ENCODE peak calls at places on chromosomes 3 and 15, in five cellular contexts. One of them, this sample, is unnamed.

GRCh38 chr3:140850210-140850955 is 91.3 kb upstream of the SLC25A36 start:
- DNase-seq in OCI-LY7: peak; percentile 30
- DNase-seq in adrenal gland: no peak
- DNase-seq in T-helper 17 cell: no peak
- DNase-seq in PC-9: no peak
- DNase-seq in this sample: no peak

GRCh38 chr3:124429129-124429815 is 301.0 kb upstream of the UMPS start:
- DNase-seq in T-helper 17 cell: no peak
- DNase-seq in OCI-LY7: no peak
- DNase-seq in PC-9: no peak
- DNase-seq in adrenal gland: no peak
- DNase-seq in this sample: no peak

GRCh38 chr15:68502398-68502901 is 70.5 kb upstream of the ITGA11 start:
- DNase-seq in OCI-LY7: no peak
- DNase-seq in T-helper 17 cell: no peak
- DNase-seq in PC-9: no peak
- DNase-seq in adrenal gland: no peak
- DNase-seq in this sample: no peak

GRCh38 chr3:127714866-127715265 is 42.1 kb downstream of the ABTB1 start:
- DNase-seq in T-helper 17 cell: no peak
- DNase-seq in PC-9: no peak
- DNase-seq in adrenal gland: no peak
- DNase-seq in OCI-LY7: no peak
- DNase-seq in this sample: no peak

GRCh38 chr3:143847787-143848631 is at the start of gene SLC9A9:
- DNase-seq in T-helper 17 cell: peak; percentile 19
- DNase-seq in OCI-LY7: peak; percentile 75
- DNase-seq in adrenal gland: peak; percentile 23
- DNase-seq in PC-9: no peak
- DNase-seq in this sample: peak; percentile 1

GRCh38 chr3:134381836-134382442 is 7.7 kb upstream of the AMOTL2 start:
- DNase-seq in OCI-LY7: no peak
- DNase-seq in adrenal gland: no peak
- DNase-seq in T-helper 17 cell: no peak
- DNase-seq in PC-9: peak; percentile 97
- DNase-seq in this sample: no peak

GRCh38 chr15:95018888-95019545 is 787.7 kb downstream of the MCTP2 start:
- DNase-seq in OCI-LY7: no peak
- DNase-seq in adrenal gland: no peak
- DNase-seq in PC-9: no peak
- DNase-seq in T-helper 17 cell: no peak
- DNase-seq in this sample: no peak

GRCh38 chr15:52683585-52683984 is 4.4 kb upstream of the ATOSA start:
- DNase-seq in adrenal gland: no peak
- DNase-seq in OCI-LY7: peak; percentile 86
- DNase-seq in T-helper 17 cell: no peak
- DNase-seq in PC-9: no peak
- DNase-seq in this sample: no peak

GRCh38 chr3:50616003-50616769 is 765 bp upstream of the MAPKAPK3 start:
- DNase-seq in T-helper 17 cell: peak; percentile 74
- DNase-seq in OCI-LY7: peak; percentile 88
- DNase-seq in adrenal gland: peak; percentile 84
- DNase-seq in PC-9: peak; percentile 83
- DNase-seq in this sample: peak; percentile 73

GRCh38 chr15:92715753-92716152 is 60.2 kb upstream of the FAM174B start:
- DNase-seq in OCI-LY7: no peak
- DNase-seq in T-helper 17 cell: no peak
- DNase-seq in PC-9: no peak
- DNase-seq in adrenal gland: no peak
- DNase-seq in this sample: no peak

GRCh38 chr15:26620528-26620927 is 152.3 kb downstream of the GABRB3 start:
- DNase-seq in PC-9: no peak
- DNase-seq in OCI-LY7: no peak
- DNase-seq in adrenal gland: no peak
- DNase-seq in T-helper 17 cell: no peak
- DNase-seq in this sample: no peak

GRCh38 chr15:26615188-26615926 is 157.5 kb downstream of the GABRB3 start:
- DNase-seq in PC-9: no peak
- DNase-seq in OCI-LY7: no peak
- DNase-seq in T-helper 17 cell: no peak
- DNase-seq in adrenal gland: no peak
- DNase-seq in this sample: no peak

GRCh38 chr15:26614734-26615133 is 158.1 kb downstream of the GABRB3 start:
- DNase-seq in adrenal gland: no peak
- DNase-seq in PC-9: no peak
- DNase-seq in OCI-LY7: no peak
- DNase-seq in T-helper 17 cell: no peak
- DNase-seq in this sample: no peak

GRCh38 chr15:26615927-26616302 is 157.0 kb downstream of the GABRB3 start:
- DNase-seq in PC-9: no peak
- DNase-seq in OCI-LY7: no peak
- DNase-seq in T-helper 17 cell: no peak
- DNase-seq in adrenal gland: no peak
- DNase-seq in this sample: no peak
- H3K9me3 ChIP-seq in PC-9: no peaks in the 10 kb centered on the region
- H3K9me3 ChIP-seq in OCI-LY7: peaks cover 1% of the 10 kb centered on the region
- H3K9me3 ChIP-seq in T-helper 17 cell: peaks cover 3% of the 10 kb centered on the region
- H3K9me3 ChIP-seq in adrenal gland: no peaks in the 10 kb centered on the region
- H3K9me3 ChIP-seq in this sample: no peaks in the 10 kb centered on the region

GRCh38 chr15:25777047-25777446 is 86.1 kb downstream of the ATP10A start:
- DNase-seq in OCI-LY7: no peak
- DNase-seq in T-helper 17 cell: no peak
- DNase-seq in adrenal gland: peak; percentile 12
- DNase-seq in PC-9: no peak
- DNase-seq in this sample: no peak

GRCh38 chr15:25775317-25775912 is 87.7 kb downstream of the ATP10A start:
- DNase-seq in T-helper 17 cell: no peak
- DNase-seq in PC-9: no peak
- DNase-seq in OCI-LY7: peak; percentile 26
- DNase-seq in adrenal gland: peak; percentile 34
- DNase-seq in this sample: no peak

GRCh38 chr15:25773248-25773647 is 89.9 kb downstream of the ATP10A start:
- DNase-seq in T-helper 17 cell: no peak
- DNase-seq in adrenal gland: no peak
- DNase-seq in OCI-LY7: no peak
- DNase-seq in PC-9: no peak
- DNase-seq in this sample: no peak

GRCh38 chr15:25776071-25776740 is 86.9 kb downstream of the ATP10A start:
- DNase-seq in adrenal gland: peak; percentile 15
- DNase-seq in PC-9: no peak
- DNase-seq in T-helper 17 cell: no peak
- DNase-seq in OCI-LY7: no peak
- DNase-seq in this sample: no peak

GRCh38 chr15:25774871-25775270 is 88.3 kb downstream of the ATP10A start:
- DNase-seq in adrenal gland: no peak
- DNase-seq in PC-9: no peak
- DNase-seq in T-helper 17 cell: no peak
- DNase-seq in OCI-LY7: no peak
- DNase-seq in this sample: no peak
- H3K9me3 ChIP-seq in adrenal gland: no peaks in the 10 kb centered on the region
- H3K9me3 ChIP-seq in PC-9: no peaks in the 10 kb centered on the region
- H3K9me3 ChIP-seq in T-helper 17 cell: no peaks in the 10 kb centered on the region
- H3K9me3 ChIP-seq in OCI-LY7: no peaks in the 10 kb centered on the region
- H3K9me3 ChIP-seq in this sample: no peaks in the 10 kb centered on the region

DNA sequence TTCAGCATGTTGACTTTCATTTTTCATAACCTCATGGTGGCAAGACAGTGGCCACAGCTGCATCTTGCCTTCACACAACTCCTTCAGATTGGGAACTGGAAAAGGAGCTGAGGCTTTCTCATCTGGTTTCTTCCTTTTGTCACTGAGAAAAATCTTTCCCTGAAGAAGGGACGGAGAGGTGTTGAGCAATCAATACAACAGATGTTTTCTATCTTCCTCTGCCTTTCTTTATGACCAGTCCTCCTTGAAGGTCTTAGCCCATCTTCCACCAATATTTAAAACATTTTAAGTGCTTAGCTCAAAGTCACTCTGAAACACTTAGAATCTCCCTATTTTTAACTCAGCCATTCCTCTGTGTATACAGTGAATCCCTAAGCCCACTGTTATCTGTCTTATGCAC is 11.9 kb downstream of the ZNF660 start:
- DNase-seq in adrenal gland: no peak
- DNase-seq in T-helper 17 cell: no peak
- DNase-seq in PC-9: no peak
- DNase-seq in OCI-LY7: no peak
- DNase-seq in this sample: no peak
- H3K9me3 ChIP-seq in adrenal gland: no peaks in the 10 kb centered on the region
- H3K9me3 ChIP-seq in T-helper 17 cell: peaks cover 3% of the 10 kb centered on the region
- H3K9me3 ChIP-seq in PC-9: no peaks in the 10 kb centered on the region
- H3K9me3 ChIP-seq in OCI-LY7: no peaks in the 10 kb centered on the region
- H3K9me3 ChIP-seq in this sample: peaks cover 13% of the 10 kb centered on the region

GRCh38 chr15:101086394-101087171 is 165.3 kb downstream of the CHSY1 start:
- DNase-seq in T-helper 17 cell: no peak
- DNase-seq in OCI-LY7: no peak
- DNase-seq in PC-9: no peak
- DNase-seq in adrenal gland: no peak
- DNase-seq in this sample: no peak
- H3K9me3 ChIP-seq in T-helper 17 cell: no peaks in the 10 kb centered on the region
- H3K9me3 ChIP-seq in OCI-LY7: no peaks in the 10 kb centered on the region
- H3K9me3 ChIP-seq in PC-9: no peaks in the 10 kb centered on the region
- H3K9me3 ChIP-seq in adrenal gland: no peaks in the 10 kb centered on the region
- H3K9me3 ChIP-seq in this sample: no peaks in the 10 kb centered on the region

DNA sequence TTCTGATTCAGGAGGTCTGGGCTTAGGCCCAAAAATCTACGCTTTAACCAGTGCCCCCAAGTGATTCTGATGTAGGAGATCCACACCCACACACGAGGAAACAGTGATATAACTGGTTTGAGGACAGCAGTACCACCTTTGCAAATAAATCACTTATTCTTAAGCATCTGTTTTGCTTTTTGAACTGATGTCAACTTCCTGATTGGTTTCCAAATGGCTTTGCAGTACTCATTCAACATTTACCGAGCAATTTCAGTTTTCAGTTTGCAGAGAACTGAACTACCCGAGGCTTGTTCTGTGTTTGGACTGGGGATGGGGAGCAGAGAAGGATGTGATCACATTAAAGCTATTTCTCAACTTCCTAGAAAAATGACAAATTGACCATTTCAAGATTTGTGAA is 1.1 kb upstream of the GYG1 start:
- DNase-seq in OCI-LY7: peak; percentile 5
- DNase-seq in adrenal gland: no peak
- DNase-seq in PC-9: no peak
- DNase-seq in T-helper 17 cell: no peak
- DNase-seq in this sample: no peak
- H3K9me3 ChIP-seq in OCI-LY7: no peaks in the 10 kb centered on the region
- H3K9me3 ChIP-seq in adrenal gland: no peaks in the 10 kb centered on the region
- H3K9me3 ChIP-seq in PC-9: no peaks in the 10 kb centered on the region
- H3K9me3 ChIP-seq in T-helper 17 cell: no peaks in the 10 kb centered on the region
- H3K9me3 ChIP-seq in this sample: no peaks in the 10 kb centered on the region

GRCh38 chr15:25088261-25088790 is 133.5 kb downstream of the SNRPN start:
- DNase-seq in PC-9: no peak
- DNase-seq in adrenal gland: no peak
- DNase-seq in OCI-LY7: no peak
- DNase-seq in T-helper 17 cell: no peak
- DNase-seq in this sample: no peak
- H3K9me3 ChIP-seq in PC-9: no peaks in the 10 kb centered on the region
- H3K9me3 ChIP-seq in adrenal gland: no peaks in the 10 kb centered on the region
- H3K9me3 ChIP-seq in OCI-LY7: no peaks in the 10 kb centered on the region
- H3K9me3 ChIP-seq in T-helper 17 cell: peaks cover 18% of the 10 kb centered on the region
- H3K9me3 ChIP-seq in this sample: peaks cover 95% of the 10 kb centered on the region

GRCh38 chr3:155243512-155243921 is 50.0 kb downstream of the STRIT1 start:
- DNase-seq in PC-9: no peak
- DNase-seq in adrenal gland: no peak
- DNase-seq in T-helper 17 cell: no peak
- DNase-seq in OCI-LY7: no peak
- DNase-seq in this sample: no peak

GRCh38 chr3:155242342-155242741 is 51.1 kb downstream of the STRIT1 start:
- DNase-seq in adrenal gland: no peak
- DNase-seq in PC-9: no peak
- DNase-seq in T-helper 17 cell: no peak
- DNase-seq in OCI-LY7: no peak
- DNase-seq in this sample: no peak

GRCh38 chr3:155244206-155244605 is 49.3 kb downstream of the STRIT1 start:
- DNase-seq in T-helper 17 cell: no peak
- DNase-seq in PC-9: no peak
- DNase-seq in adrenal gland: no peak
- DNase-seq in OCI-LY7: peak; percentile 50
- DNase-seq in this sample: no peak

GRCh38 chr3:155241559-155241958 is 51.9 kb downstream of the STRIT1 start:
- DNase-seq in PC-9: no peak
- DNase-seq in adrenal gland: no peak
- DNase-seq in OCI-LY7: no peak
- DNase-seq in T-helper 17 cell: no peak
- DNase-seq in this sample: no peak

DNA sequence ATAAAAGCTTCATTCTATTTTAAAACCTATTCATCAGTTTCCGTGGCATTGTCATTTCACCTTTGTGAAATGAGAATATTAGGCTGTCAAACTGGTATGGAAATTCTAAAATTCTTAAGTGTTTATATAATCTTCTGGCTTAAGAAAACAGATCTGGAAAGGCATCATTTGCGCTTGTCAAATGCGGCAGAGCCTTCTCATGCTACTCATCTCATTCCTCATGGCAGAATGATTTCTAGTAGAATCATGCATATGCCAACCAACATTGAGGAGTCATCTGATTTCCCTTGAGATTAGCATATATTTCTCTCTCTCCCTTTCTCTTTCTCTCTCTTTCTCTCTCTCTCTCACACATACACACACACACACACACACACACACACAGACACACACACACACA is 48.8 kb downstream of the STRIT1 start:
- DNase-seq in OCI-LY7: no peak
- DNase-seq in PC-9: no peak
- DNase-seq in adrenal gland: no peak
- DNase-seq in T-helper 17 cell: no peak
- DNase-seq in this sample: no peak
- H3K9me3 ChIP-seq in OCI-LY7: no peaks in the 10 kb centered on the region
- H3K9me3 ChIP-seq in PC-9: no peaks in the 10 kb centered on the region
- H3K9me3 ChIP-seq in adrenal gland: no peaks in the 10 kb centered on the region
- H3K9me3 ChIP-seq in T-helper 17 cell: no peaks in the 10 kb centered on the region
- H3K9me3 ChIP-seq in this sample: no peaks in the 10 kb centered on the region

This sample was measured in CD4-positive, alpha-beta T cell.